ENCODE peak calls at places on chromosomes 13 and 19, in seven cellular contexts. L, A, D, M, H, F and Y are unnamed samples.

GRCh38 chr13:106186366-106187030 is 349.0 kb downstream of the EFNB2 start:
- DNase-seq in D (peak; percentile 14), A (no peak), M (no peak), F (no peak), L (no peak), H (no peak), Y (no peak)

GRCh38 chr13:45278096-45278645 is 62.8 kb downstream of the TPT1 start:
- DNase-seq in A (peak; percentile 16), M (no peak), L (no peak), D (no peak), F (no peak), H (no peak), Y (peak; percentile 6)

GRCh38 chr19:10551698-10552301 is 8.1 kb downstream of the ATG4D start:
- DNase-seq in M (peak; percentile 42), F (peak; percentile 33), D (peak; percentile 42), H (peak; percentile 69), A (peak; percentile 22), L (no peak), Y (no peak)

GRCh38 chr19:19661141-19661674 is 2.3 kb downstream of the ATP13A1 start:
- DNase-seq in M (no peak), D (no peak), F (no peak), H (no peak), L (peak; percentile 19), A (no peak), Y (no peak)

GRCh38 chr19:44741841-44742352 is 6.6 kb upstream of the BCL3 start:
- DNase-seq in H (no peak), A (peak; percentile 100), M (no peak), L (peak; percentile 20), D (peak; percentile 100), F (peak; percentile 98), Y (peak; percentile 99)

GRCh38 chr19:3146677-3147100 is 10.9 kb downstream of the GNA15 start:
- DNase-seq in F (no peak), A (no peak), L (peak; percentile 27), M (peak; percentile 56), H (peak; percentile 58), D (no peak), Y (no peak)

GRCh38 chr13:45542391-45542790 is 73.1 kb downstream of the ERICH6B start:
- DNase-seq in D (no peak), A (no peak), L (no peak), H (no peak), F (no peak), M (no peak), Y (no peak)

GRCh38 chr19:39671739-39672363 is 16.1 kb downstream of the LGALS16 start:
- DNase-seq in H (peak; percentile 88), A (peak; percentile 48), D (peak; percentile 66), L (peak; percentile 78), F (peak; percentile 66), M (peak; percentile 55), Y (no peak)

GRCh38 chr13:42777476-42777875 is 3.9 kb upstream of the FAM216B start:
- DNase-seq in L (no peak), H (no peak), M (no peak), D (peak; percentile 76), A (no peak), F (no peak), Y (no peak)

GRCh38 chr19:35505956-35506355 is 7.5 kb downstream of the DMKN start:
- DNase-seq in A (no peak), F (no peak), D (no peak), H (no peak), L (no peak), M (no peak), Y (no peak)

GRCh38 chr19:50047686-50048085 is 21.9 kb downstream of the ZNF473 start:
- DNase-seq in L (no peak), A (peak; percentile 72), H (no peak), M (no peak), F (no peak), D (no peak), Y (no peak)

GRCh38 chr19:32861596-32861995 is 8.0 kb downstream of the SLC7A9 start:
- DNase-seq in F (no peak), A (no peak), H (no peak), D (no peak), L (no peak), M (no peak), Y (no peak)

GRCh38 chr19:8585894-8586750 is 8.9 kb upstream of the MYO1F start:
- DNase-seq in L (peak; percentile 90), D (no peak), M (no peak), A (no peak), F (peak; percentile 49), H (peak; percentile 97), Y (no peak)

GRCh38 chr19:10503002-10503789 is at the start of gene KEAP1:
- DNase-seq in H (peak; percentile 75), D (peak; percentile 18), M (no peak), L (peak; percentile 63), A (peak; percentile 36), F (no peak), Y (no peak)

GRCh38 chr19:1672038-1672768 is 19.8 kb upstream of the TCF3 start:
- DNase-seq in D (peak; percentile 23), H (peak; percentile 52), A (peak; percentile 40), F (no peak), M (peak; percentile 32), L (peak; percentile 73), Y (no peak)

GRCh38 chr13:110410906-110411305 is 103.8 kb downstream of the COL4A2 start:
- DNase-seq in H (no peak), D (no peak), A (no peak), L (no peak), M (no peak), F (no peak), Y (no peak)

GRCh38 chr19:5153601-5154128 is 184.8 kb downstream of the KDM4B start:
- DNase-seq in F (no peak), H (no peak), L (no peak), A (no peak), D (no peak), M (no peak), Y (no peak)

GRCh38 chr19:50313812-50314536 is 15.2 kb downstream of the KCNC3 start:
- DNase-seq in M (no peak), L (peak; percentile 43), F (no peak), A (no peak), H (peak; percentile 93), D (no peak), Y (no peak)

GRCh38 chr13:44103721-44104490 is 224.2 kb downstream of the LACC1 start:
- DNase-seq in D (no peak), A (no peak), H (no peak), F (no peak), L (no peak), M (no peak), Y (no peak)

GRCh38 chr19:15869109-15869555 is 28.7 kb downstream of the CYP4F2 start:
- DNase-seq in H (peak; percentile 46), A (peak; percentile 4), D (peak; percentile 16), M (peak; percentile 25), F (peak; percentile 71), L (no peak), Y (no peak)

GRCh38 chr19:28880735-28881401 is 332.1 kb downstream of the UQCRFS1 start:
- DNase-seq in F (no peak), L (no peak), M (no peak), H (peak; percentile 74), D (no peak), A (no peak), Y (no peak)

DNA sequence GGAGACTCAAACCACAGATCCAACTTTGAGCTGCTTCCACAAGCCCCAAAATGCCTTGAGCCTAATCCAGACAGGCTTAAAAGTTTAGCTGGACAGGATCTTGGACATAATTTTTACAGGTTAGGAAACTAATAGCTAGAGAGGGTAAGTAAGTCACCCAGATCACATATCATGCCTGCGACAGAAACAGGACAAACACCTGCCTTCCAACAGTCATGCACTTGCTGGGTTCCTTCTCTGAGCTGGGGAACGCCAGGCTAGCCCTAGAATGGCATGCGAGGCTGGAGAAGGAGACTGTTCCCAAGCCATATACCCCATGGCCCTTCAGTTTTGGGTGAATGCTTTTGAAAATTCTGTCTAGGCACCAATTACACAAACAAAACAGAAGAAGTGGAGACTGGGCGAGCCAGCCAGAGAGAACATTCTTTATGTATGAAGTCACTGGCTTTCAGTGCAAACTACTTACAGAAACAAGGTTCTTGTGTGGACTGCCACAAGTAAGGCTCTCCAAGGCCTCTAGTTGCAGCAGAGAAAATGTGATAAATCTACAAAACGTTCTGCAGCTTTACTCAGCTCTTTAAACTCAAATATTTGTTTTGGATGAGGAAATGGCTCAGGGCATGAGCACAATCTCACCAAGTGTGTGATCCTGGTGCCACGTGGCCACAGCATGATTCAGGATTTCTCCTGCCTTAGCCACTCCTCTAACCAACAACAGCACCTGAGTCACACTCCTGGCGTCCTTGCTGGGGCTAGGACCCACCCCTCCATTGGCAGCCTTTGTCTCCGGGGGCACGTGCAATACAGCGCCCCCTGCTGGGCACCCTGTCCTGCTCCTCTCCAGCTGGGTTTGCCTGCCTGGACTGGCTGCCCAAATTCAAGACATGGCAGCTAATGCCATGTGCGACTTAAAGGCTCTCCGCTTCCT is 73.4 kb upstream of the UBL3 start:
- DNase-seq in A (peak; percentile 97), L (peak; percentile 58), H (peak; percentile 87), M (peak; percentile 20), F (peak; percentile 93), D (peak; percentile 99), Y (peak; percentile 95)
- H3K4me3 ChIP-seq in A (no peak overlapping the region), L (no peak overlapping the region), H (no peak overlapping the region), M (no peak overlapping the region), F (no peak overlapping the region), D (peak overlapping the region; percentile 1), Y (no peak overlapping the region)

GRCh38 chr13:72638059-72638815 is 89.2 kb downstream of the MZT1 start:
- DNase-seq in L (no peak), D (no peak), A (no peak), H (peak; percentile 32), M (no peak), F (no peak), Y (no peak)
- H3K4me3 ChIP-seq in L (no peak overlapping the region), D (no peak overlapping the region), A (no peak overlapping the region), H (no peak overlapping the region), M (no peak overlapping the region), F (no peak overlapping the region), Y (no peak overlapping the region)

GRCh38 chr13:112901951-112902651 is 66.9 kb upstream of the MCF2L start:
- DNase-seq in D (peak; percentile 14), M (no peak), L (no peak), H (no peak), F (no peak), A (peak; percentile 4), Y (no peak)
- H3K4me3 ChIP-seq in D (no peak overlapping the region), M (no peak overlapping the region), L (no peak overlapping the region), H (no peak overlapping the region), F (no peak overlapping the region), A (no peak overlapping the region), Y (no peak overlapping the region)

GRCh38 chr19:18558595-18558994 is 925 bp downstream of the KXD1 start:
- DNase-seq in D (peak; percentile 7), L (no peak), H (no peak), F (no peak), A (no peak), M (no peak), Y (no peak)
- H3K4me3 ChIP-seq in D (peak overlapping the region; percentile 96), L (peak overlapping the region; percentile 67), H (peak overlapping the region; percentile 79), F (peak overlapping the region; percentile 89), A (peak overlapping the region; percentile 95), M (peak overlapping the region; percentile 84), Y (peak overlapping the region; percentile 73)